ENCODE peak calls at places on chromosomes 16 and 17, in eight cellular contexts. Q, B, Z, U, F, J, A and N are unnamed samples.

GRCh38 chr16:26770547-26770946 is 296.2 kb upstream of the C16orf82 start:
- DNase-seq in Q (no peak), B (no peak), Z (no peak), U (no peak), F (no peak), J (no peak), A (no peak), N (no peak)

GRCh38 chr17:74350486-74350885 is 11.2 kb downstream of the BTBD17 start:
- DNase-seq in Q (no peak), B (no peak), Z (no peak), U (no peak), F (no peak), J (no peak), A (no peak), N (no peak)

GRCh38 chr17:75265614-75266314 is 4.1 kb downstream of the MRPS7 start:
- DNase-seq in Q (no peak), B (no peak), Z (no peak), U (no peak), F (no peak), J (no peak), A (no peak), N (no peak)

GRCh38 chr17:57648720-57649119 is 96.4 kb downstream of the CCDC182 start:
- DNase-seq in Q (no peak), B (no peak), Z (no peak), U (no peak), F (no peak), J (no peak), A (no peak), N (no peak)

GRCh38 chr17:58452738-58453137 is 35.4 kb upstream of the RNF43 start:
- DNase-seq in Q (peak; percentile 6), B (no peak), Z (no peak), U (peak; percentile 5), F (no peak), J (no peak), A (no peak), N (no peak)

GRCh38 chr16:79599256-79599836 is 1.2 kb downstream of the MAF start:
- DNase-seq in Q (peak; percentile 4), B (peak; percentile 17), Z (no peak), U (peak; percentile 50), F (peak; percentile 24), J (no peak), A (peak; percentile 11), N (no peak)

GRCh38 chr17:77877674-77878355 is 80.7 kb upstream of the TNRC6C start:
- DNase-seq in Q (no peak), B (no peak), Z (no peak), U (no peak), F (no peak), J (no peak), A (no peak), N (no peak)

GRCh38 chr17:27531469-27531948 is 75.3 kb downstream of the KSR1 start:
- DNase-seq in Q (no peak), B (no peak), Z (no peak), U (no peak), F (no peak), J (no peak), A (no peak), N (no peak)

GRCh38 chr16:80889779-80890359 is 85.5 kb upstream of the CDYL2 start:
- DNase-seq in Q (no peak), B (no peak), Z (no peak), U (no peak), F (no peak), J (no peak), A (no peak), N (no peak)

GRCh38 chr17:64081802-64082799 is 47.8 kb downstream of the ERN1 start:
- DNase-seq in Q (peak; percentile 82), B (no peak), Z (no peak), U (peak; percentile 13), F (no peak), J (peak; percentile 28), A (no peak), N (no peak)

GRCh38 chr17:70564006-70564620 is 394.8 kb downstream of the KCNJ2 start:
- DNase-seq in Q (no peak), B (no peak), Z (no peak), U (no peak), F (no peak), J (no peak), A (no peak), N (no peak)

GRCh38 chr17:58083491-58084316 is 485 bp downstream of the DYNLL2 start:
- DNase-seq in Q (peak; percentile 55), B (peak; percentile 72), Z (no peak), U (peak; percentile 45), F (peak; percentile 64), J (peak; percentile 52), A (peak; percentile 63), N (peak; percentile 69)

GRCh38 chr17:58415371-58416055 is 1.8 kb downstream of the RNF43 start:
- DNase-seq in Q (no peak), B (peak; percentile 76), Z (no peak), U (peak; percentile 4), F (peak; percentile 63), J (no peak), A (no peak), N (peak; percentile 38)

GRCh38 chr16:84087461-84088151 is 29.1 kb downstream of the MBTPS1 start:
- DNase-seq in Q (no peak), B (no peak), Z (no peak), U (no peak), F (no peak), J (no peak), A (no peak), N (no peak)

GRCh38 chr17:1956134-1956533 is 69.0 kb downstream of the RTN4RL1 start:
- DNase-seq in Q (no peak), B (no peak), Z (no peak), U (no peak), F (no peak), J (no peak), A (no peak), N (no peak)

GRCh38 chr17:2594657-2595085 is 1.2 kb downstream of the PAFAH1B1 start:
- DNase-seq in Q (peak; percentile 11), B (no peak), Z (no peak), U (peak; percentile 4), F (no peak), J (peak; percentile 13), A (no peak), N (no peak)

GRCh38 chr17:62014526-62014925 is 50.6 kb downstream of the MED13 start:
- DNase-seq in Q (peak; percentile 19), B (no peak), Z (no peak), U (no peak), F (no peak), J (peak; percentile 7), A (no peak), N (no peak)
- H3K36me3 ChIP-seq in Q (peaks cover 47% of the 10 kb centered on the region), B (peaks cover 15% of the 10 kb centered on the region), Z (peaks cover 2% of the 10 kb centered on the region), U (peaks cover 79% of the 10 kb centered on the region), F (no peaks in the 10 kb centered on the region), J (peaks cover 39% of the 10 kb centered on the region), A (peaks cover 21% of the 10 kb centered on the region), N (peaks cover 7% of the 10 kb centered on the region)

GRCh38 chr17:80667462-80668277 is 123.0 kb downstream of the RPTOR start:
- DNase-seq in Q (no peak), B (no peak), Z (no peak), U (no peak), F (no peak), J (no peak), A (no peak), N (no peak)
- H3K27ac ChIP-seq in Q (no peak overlapping the region), B (no peak overlapping the region), Z (no peak overlapping the region), U (no peak overlapping the region), F (no peak overlapping the region), J (no peak overlapping the region), A (no peak overlapping the region), N (no peak overlapping the region)

GRCh38 chr16:20735504-20735903 is 6.1 kb downstream of the THUMPD1 start:
- DNase-seq in Q (peak; percentile 8), B (no peak), Z (no peak), U (no peak), F (no peak), J (no peak), A (no peak), N (no peak)
- H3K36me3 ChIP-seq in Q (peaks cover 46% of the 10 kb centered on the region), B (peaks cover 15% of the 10 kb centered on the region), Z (no peaks in the 10 kb centered on the region), U (peaks cover 44% of the 10 kb centered on the region), F (peaks cover 36% of the 10 kb centered on the region), J (peaks cover 41% of the 10 kb centered on the region), A (peaks cover 21% of the 10 kb centered on the region), N (peaks cover 16% of the 10 kb centered on the region)

GRCh38 chr16:35239561-35239960 is 1780.1 kb downstream of the TP53TG3F start:
- DNase-seq in Q (no peak), B (no peak), Z (no peak), U (no peak), F (no peak), J (no peak), A (no peak), N (no peak)

GRCh38 chr16:35234679-35235078 is 1775.3 kb downstream of the TP53TG3F start:
- DNase-seq in Q (no peak), B (no peak), Z (no peak), U (no peak), F (no peak), J (no peak), A (no peak), N (no peak)
- H3K27ac ChIP-seq in Q (no peak overlapping the region), B (no peak overlapping the region), Z (no peak overlapping the region), U (no peak overlapping the region), F (no peak overlapping the region), J (no peak overlapping the region), A (no peak overlapping the region), N (no peak overlapping the region)

GRCh38 chr17:28880572-28880945 is 17.0 kb downstream of the FLOT2 start:
- DNase-seq in Q (no peak), B (no peak), Z (no peak), U (no peak), F (no peak), J (no peak), A (no peak), N (no peak)
- H3K36me3 ChIP-seq in Q (peaks cover 29% of the 10 kb centered on the region), B (peaks cover 24% of the 10 kb centered on the region), Z (peaks cover 18% of the 10 kb centered on the region), U (no peaks in the 10 kb centered on the region), F (peaks cover 54% of the 10 kb centered on the region), J (peaks cover 28% of the 10 kb centered on the region), A (peaks cover 26% of the 10 kb centered on the region), N (peaks cover 65% of the 10 kb centered on the region)

DNA sequence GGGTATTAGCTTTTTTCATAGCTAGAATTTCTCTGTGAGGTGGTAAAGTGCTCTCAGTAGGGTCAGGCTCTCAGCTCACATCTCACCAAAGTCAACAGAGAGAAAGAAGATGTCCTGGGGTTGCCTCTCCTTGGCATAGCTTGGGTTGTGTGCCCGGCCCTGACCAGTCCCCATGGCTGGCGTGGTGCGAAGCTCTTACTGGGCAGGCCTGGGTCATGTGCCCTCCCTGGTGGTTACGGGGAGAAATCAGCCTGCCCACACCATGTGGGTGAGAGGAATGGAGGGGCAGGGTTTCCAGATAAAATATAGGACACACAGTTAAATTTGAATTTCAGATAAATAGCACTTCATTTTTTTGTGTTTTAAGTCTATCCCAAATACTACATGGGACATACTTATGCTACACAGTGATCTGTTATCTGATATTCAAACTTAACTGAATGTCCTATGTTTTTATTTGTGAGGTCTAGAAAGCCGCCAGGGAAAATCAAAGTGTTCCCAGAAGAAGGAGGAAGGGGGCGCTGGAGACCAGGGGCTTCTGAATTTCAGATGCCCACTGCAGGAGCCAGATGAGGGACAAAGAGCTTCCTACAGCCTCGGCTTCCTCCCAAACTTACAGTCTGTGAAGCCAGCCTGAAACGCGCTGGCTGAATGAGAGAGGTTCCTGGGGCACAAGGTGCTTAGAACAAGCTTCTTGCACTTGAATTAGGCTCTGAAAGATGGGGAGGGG is 45.4 kb downstream of the NKD1 start:
- DNase-seq in Q (peak; percentile 59), B (no peak), Z (no peak), U (peak; percentile 38), F (no peak), J (peak; percentile 35), A (no peak), N (no peak)
- H3K27ac ChIP-seq in Q (no peak overlapping the region), B (no peak overlapping the region), Z (no peak overlapping the region), U (no peak overlapping the region), F (no peak overlapping the region), J (no peak overlapping the region), A (no peak overlapping the region), N (no peak overlapping the region)